ENCODE peak calls at places on chromosomes 4 and X, in ten cellular contexts. V is uterus; P is activated CD4-positive, alpha-beta T cell treated with anti-CD3 and anti-CD28 coated beads for 1 hour; M is amniotic stem cell; H is CD4-positive, alpha-beta memory T cell; C is left lung; K is NCI-H1092; D is endodermal cell; G is glutamatergic neuron; A is HEK293T. N is an unnamed sample.

GRCh38 chrX:154458116-154458953 is at the start of gene PLXNA3:
- DNase-seq in V (no peak), H (peak; percentile 79), D (peak; percentile 68), M (no peak), G (peak; percentile 71), A (peak; percentile 71), K (peak; percentile 29), C (no peak), P (peak; percentile 60), N (no peak)

GRCh38 chr4:26326791-26327190 is 6.0 kb downstream of the RBPJ start:
- DNase-seq in H (no peak), K (no peak), M (peak; percentile 65), V (no peak), P (no peak), D (no peak), C (no peak), G (no peak), A (no peak), N (no peak)

GRCh38 chr4:85587952-85588351 is 113.0 kb downstream of the ARHGAP24 start:
- DNase-seq in H (no peak), A (no peak), P (no peak), G (no peak), D (no peak), V (no peak), K (no peak), M (no peak), C (no peak), N (no peak)

GRCh38 chr4:8759987-8760386 is 111.7 kb downstream of the HMX1 start:
- DNase-seq in K (no peak), M (no peak), H (no peak), P (no peak), C (peak; percentile 14), G (no peak), A (no peak), V (no peak), D (peak; percentile 34), N (peak; percentile 37)

GRCh38 chrX:139542652-139543051 is 12.1 kb downstream of the F9 start:
- DNase-seq in P (no peak), D (no peak), M (no peak), G (no peak), K (no peak), H (no peak), V (no peak), C (no peak), A (no peak), N (no peak)

GRCh38 chr4:98658287-98659105 is at the start of gene TSPAN5:
- DNase-seq in A (peak; percentile 80), K (peak; percentile 63), M (peak; percentile 61), D (peak; percentile 92), V (peak; percentile 71), G (peak; percentile 90), H (peak; percentile 82), C (peak; percentile 83), P (peak; percentile 72), N (peak; percentile 24)

GRCh38 chr4:163901305-163901704 is 406.8 kb downstream of the TMA16 start:
- DNase-seq in D (no peak), G (no peak), A (no peak), V (no peak), P (no peak), C (no peak), K (no peak), H (no peak), M (no peak), N (no peak)

GRCh38 chr4:15976456-15977096 is 13.6 kb upstream of the FGFBP2 start:
- DNase-seq in P (no peak), K (no peak), A (no peak), G (peak; percentile 30), H (no peak), D (peak; percentile 79), V (no peak), M (no peak), C (no peak), N (no peak)

GRCh38 chrX:13028871-13029336 is 15.5 kb downstream of the FAM9C start:
- DNase-seq in M (no peak), D (peak; percentile 85), P (no peak), V (no peak), K (no peak), A (no peak), G (no peak), C (no peak), H (no peak), N (no peak)

GRCh38 chrX:71550578-71550977 is 17.7 kb downstream of the OGT start:
- DNase-seq in G (no peak), P (no peak), A (no peak), K (no peak), H (no peak), C (no peak), V (no peak), M (no peak), D (no peak), N (no peak)

GRCh38 chr4:534576-535151 is 35.7 kb downstream of the PIGG start:
- DNase-seq in A (no peak), C (no peak), D (no peak), M (no peak), P (no peak), V (no peak), K (no peak), H (no peak), G (no peak), N (no peak)

GRCh38 chr4:72312032-72312650 is 256.9 kb downstream of the ADAMTS3 start:
- DNase-seq in H (no peak), C (peak; percentile 66), D (peak; percentile 75), M (peak; percentile 70), P (no peak), G (no peak), K (no peak), V (peak; percentile 76), A (no peak), N (no peak)

GRCh38 chrX:115560978-115561604 is at the start of gene PLS3:
- DNase-seq in D (peak; percentile 98), V (peak; percentile 89), C (peak; percentile 86), H (no peak), A (peak; percentile 93), K (peak; percentile 62), M (peak; percentile 32), G (peak; percentile 71), P (no peak), N (peak; percentile 82)

GRCh38 chrX:54171527-54171926 is 11.5 kb downstream of the FAM120C start:
- DNase-seq in K (no peak), D (no peak), G (no peak), H (no peak), C (no peak), P (no peak), V (no peak), M (no peak), A (no peak), N (no peak)

GRCh38 chrX:53362439-53362838 is 60.0 kb downstream of the SMC1A start:
- DNase-seq in V (no peak), G (no peak), P (no peak), K (no peak), H (no peak), C (no peak), D (no peak), A (no peak), M (no peak), N (no peak)

GRCh38 chr4:99208719-99209075 is 10.3 kb downstream of the ADH6 start:
- DNase-seq in G (no peak), H (no peak), M (no peak), A (no peak), D (no peak), P (no peak), K (no peak), C (no peak), V (no peak), N (no peak)

GRCh38 chr4:51880016-51880915 is 37.3 kb downstream of the DCUN1D4 start:
- DNase-seq in A (no peak), M (no peak), C (no peak), G (no peak), P (no peak), D (no peak), V (no peak), H (no peak), K (no peak), N (no peak)

GRCh38 chrX:50980251-50980650 is 69.7 kb downstream of the BMP15 start:
- DNase-seq in K (no peak), V (no peak), C (no peak), H (no peak), P (no peak), G (no peak), D (no peak), M (no peak), A (no peak), N (no peak)